ENCODE peak calls at places on chromosome X, in five cellular contexts. T is CD4-positive, alpha-beta T cell; Q is nucleus accumbens; G is T-cell; P is substantia nigra. J is an unnamed sample.

GRCh38 chrX:68938244-68939004 is 109.6 kb downstream of the EFNB1 start:
- DNase-seq in G (no peak), Q (no peak), T (no peak), P (no peak), J (peak)

GRCh38 chrX:71953946-71954345 is 43.3 kb downstream of the NHSL2 start:
- DNase-seq in G (no peak), Q (no peak), P (no peak), T (no peak), J (no peak)

GRCh38 chrX:118730500-118731247 is 3.3 kb downstream of the IL13RA1 start:
- DNase-seq in G (no peak), Q (no peak), P (no peak), T (no peak), J (no peak)

GRCh38 chrX:35285289-35285962 is 342.8 kb downstream of the FAM47B start:
- DNase-seq in Q (no peak), T (no peak), P (no peak), G (no peak), J (no peak)

GRCh38 chrX:74450803-74451449 is 29.6 kb downstream of the SLC16A2 start:
- DNase-seq in T (no peak), G (no peak), P (no peak), Q (no peak), J (no peak)

GRCh38 chrX:140572724-140573123 is 67.9 kb upstream of the SOX3 start:
- DNase-seq in G (no peak), P (peak), Q (peak), T (no peak), J (peak)

GRCh38 chrX:108131471-108131870 is 39.9 kb downstream of the ATG4A start:
- DNase-seq in G (no peak), Q (no peak), P (no peak), T (no peak), J (no peak)

GRCh38 chrX:114924423-114924822 is 93.0 kb downstream of the IL13RA2 start:
- DNase-seq in T (no peak), P (no peak), Q (no peak), G (no peak), J (no peak)

GRCh38 chrX:118569676-118570075 is 74.1 kb downstream of the DOCK11 start:
- DNase-seq in T (no peak), Q (no peak), P (no peak), G (no peak), J (no peak)

GRCh38 chrX:150506020-150506419 is 62.4 kb upstream of the MTM1 start:
- DNase-seq in T (no peak), Q (no peak), G (no peak), P (no peak), J (no peak)